ENCODE peak calls at places on chromosomes 5 and 9, in four cellular contexts. I is kidney, C is glutamatergic neuron, P is sigmoid colon. V is an unnamed sample.

GRCh38 chr5:149616727-149617284 is 35.5 kb downstream of the ARHGEF37 start:
- DNase-seq in P (no peak), C (no peak), I (no peak), V (no peak)

GRCh38 chr5:15013654-15014463 is 142.3 kb upstream of the ANKH start:
- DNase-seq in C (no peak), I (no peak), P (no peak), V (peak)

GRCh38 chr5:14741721-14742426 is 77.4 kb downstream of the OTULIN start:
- DNase-seq in P (no peak), C (no peak), I (no peak), V (no peak)

GRCh38 chr5:7501066-7501465 is 105.1 kb downstream of the ADCY2 start:
- DNase-seq in P (no peak), C (no peak), I (no peak), V (no peak)

GRCh38 chr5:119336846-119337564 is 18.8 kb upstream of the TNFAIP8 start:
- DNase-seq in P (no peak), I (no peak), C (no peak), V (no peak)

GRCh38 chr9:73780916-73781315 is 629.3 kb downstream of the ANXA1 start:
- DNase-seq in P (no peak), C (no peak), I (no peak), V (no peak)

GRCh38 chr5:170154744-170155143 is 49.0 kb downstream of the FOXI1 start:
- DNase-seq in I (no peak), C (no peak), P (no peak), V (no peak)

GRCh38 chr5:132785864-132786263 is 8.8 kb upstream of the SEPTIN8 start:
- DNase-seq in I (no peak), C (no peak), P (no peak), V (no peak)

GRCh38 chr9:121744687-121745395 is 93.4 kb downstream of the DAB2IP start:
- DNase-seq in C (no peak), P (no peak), I (no peak), V (no peak)

GRCh38 chr5:95817430-95817829 is 5.1 kb downstream of the GLRX start:
- DNase-seq in C (no peak), P (no peak), I (no peak), V (no peak)

GRCh38 chr5:34045996-34046395 is 3.0 kb upstream of the C1QTNF3 start:
- DNase-seq in P (no peak), C (no peak), I (no peak), V (no peak)

GRCh38 chr9:2335260-2335659 is 286.3 kb upstream of the VLDLR start:
- DNase-seq in I (no peak), P (no peak), C (no peak), V (no peak)

GRCh38 chr9:4572184-4572826 is 82.0 kb downstream of the SLC1A1 start:
- DNase-seq in P (no peak), C (no peak), I (no peak), V (no peak)

GRCh38 chr5:135691116-135691515 is 112.3 kb upstream of the CXCL14 start:
- DNase-seq in P (no peak), I (no peak), C (no peak), V (no peak)

GRCh38 chr5:122142480-122142879 is 13.1 kb downstream of the ZNF474 start:
- DNase-seq in C (no peak), P (no peak), I (no peak), V (no peak)

GRCh38 chr5:73405691-73406090 is 42.9 kb downstream of the FOXD1 start:
- DNase-seq in I (no peak), C (no peak), P (no peak), V (no peak)

GRCh38 chr9:23088932-23089364 is 642.3 kb downstream of the DMRTA1 start:
- DNase-seq in C (peak), P (no peak), I (peak), V (peak)

GRCh38 chr9:124068248-124068647 is 56.7 kb downstream of the LHX2 start:
- DNase-seq in C (no peak), I (no peak), P (no peak), V (no peak)

GRCh38 chr9:137256362-137256761 is 1.2 kb downstream of the NELFB start:
- DNase-seq in P (no peak), I (no peak), C (no peak), V (no peak)

GRCh38 chr9:11269036-11269435 is 656.2 kb upstream of the PTPRD start:
- DNase-seq in C (no peak), P (no peak), I (no peak), V (no peak)

GRCh38 chr5:31383734-31384133 is 148.2 kb downstream of the DROSHA start:
- DNase-seq in C (no peak), I (no peak), P (no peak), V (no peak)

GRCh38 chr5:16740046-16740445 is 123.2 kb upstream of the RETREG1 start:
- DNase-seq in C (peak), P (no peak), I (no peak), V (no peak)

GRCh38 chr5:140041492-140042421 is 1.3 kb downstream of the NRG2 start:
- DNase-seq in P (peak), C (peak), I (peak), V (peak)

GRCh38 chr5:170221319-170221718 is 11.5 kb upstream of the C5orf58 start:
- DNase-seq in C (no peak), I (no peak), P (no peak), V (no peak)

GRCh38 chr5:157215143-157215825 is 34.6 kb downstream of the ITK start:
- DNase-seq in I (no peak), P (no peak), C (no peak), V (no peak)

GRCh38 chr9:88433583-88434240 is 45.5 kb downstream of the SPIN1 start:
- DNase-seq in C (no peak), P (no peak), I (no peak), V (no peak)

GRCh38 chr9:114061292-114061691 is 16.8 kb downstream of the AMBP start:
- DNase-seq in C (no peak), P (no peak), I (no peak), V (no peak)

GRCh38 chr5:114700823-114701222 is 339.0 kb downstream of the KCNN2 start:
- DNase-seq in C (no peak), I (no peak), P (no peak), V (no peak)

GRCh38 chr5:127029513-127030258 is 672 bp downstream of the MARCHF3 start:
- DNase-seq in I (peak), P (peak), C (peak), V (peak)

GRCh38 chr5:126628102-126628501 is 27.4 kb downstream of the PHAX start:
- DNase-seq in P (no peak), C (no peak), I (no peak), V (no peak)

GRCh38 chr5:178787889-178788288 is 57.4 kb upstream of the ZNF354A start:
- DNase-seq in I (no peak), C (no peak), P (peak), V (no peak)

GRCh38 chr5:139676951-139677367 is 28.8 kb downstream of the CXXC5 start:
- DNase-seq in I (peak), C (no peak), P (no peak), V (peak)

GRCh38 chr5:151642472-151643140 is 44.1 kb downstream of the SPARC start:
- DNase-seq in P (no peak), I (no peak), C (no peak), V (no peak)

GRCh38 chr5:10724799-10725507 is 36.1 kb downstream of the DAP start:
- DNase-seq in P (peak), C (peak), I (peak), V (no peak)
- TF ChIP-seq CTCF in P (no peak), C (peak), I (no peak), V (no peak)

DNA sequence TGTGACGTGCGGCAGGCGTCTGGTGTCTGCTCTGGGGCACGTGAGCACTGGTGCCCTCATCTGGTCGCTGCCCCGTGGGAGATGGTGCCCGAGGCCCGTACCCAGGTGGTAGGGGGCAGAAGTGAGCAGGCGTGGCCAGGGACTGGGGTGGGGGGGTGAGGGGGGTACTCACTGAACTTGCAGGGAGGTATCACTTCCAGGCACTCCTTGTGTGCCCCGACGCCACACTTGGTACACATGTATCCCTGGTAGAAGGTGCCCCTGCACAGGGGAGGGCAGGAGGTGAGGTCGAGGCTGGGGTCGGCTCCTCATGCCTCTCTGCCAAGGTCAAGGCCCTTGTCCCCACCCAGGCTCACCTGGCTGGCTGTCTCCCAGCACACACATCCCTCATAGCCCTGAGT is 45.2 kb upstream of the SARDH start:
- DNase-seq in I (peak), P (no peak), C (no peak), V (no peak)
- TF ChIP-seq CTCF in I (no peak), P (no peak), C (no peak), V (no peak)

GRCh38 chr9:6905850-6906375 is 148.1 kb downstream of the KDM4C start:
- DNase-seq in C (no peak), I (no peak), P (no peak), V (no peak)
- TF ChIP-seq CTCF in C (no peak), I (no peak), P (no peak), V (no peak)

GRCh38 chr5:131634666-131634995 is 398 bp downstream of the RAPGEF6 start:
- DNase-seq in I (no peak), C (peak), P (no peak), V (peak)
- TF ChIP-seq CTCF in I (no peak), C (no peak), P (no peak), V (peak)

GRCh38 chr5:116569999-116570398 is 4.6 kb downstream of the SEMA6A start:
- DNase-seq in C (no peak), I (no peak), P (no peak), V (no peak)

GRCh38 chr5:116572375-116573278 is 2.0 kb downstream of the SEMA6A start:
- DNase-seq in P (peak), I (peak), C (peak), V (peak)

GRCh38 chr5:116573279-116573616 is 1.4 kb downstream of the SEMA6A start:
- DNase-seq in I (peak), C (peak), P (peak), V (peak)

GRCh38 chr5:116573617-116574431 is 799 bp downstream of the SEMA6A start:
- DNase-seq in P (no peak), C (peak), I (peak), V (peak)

DNA sequence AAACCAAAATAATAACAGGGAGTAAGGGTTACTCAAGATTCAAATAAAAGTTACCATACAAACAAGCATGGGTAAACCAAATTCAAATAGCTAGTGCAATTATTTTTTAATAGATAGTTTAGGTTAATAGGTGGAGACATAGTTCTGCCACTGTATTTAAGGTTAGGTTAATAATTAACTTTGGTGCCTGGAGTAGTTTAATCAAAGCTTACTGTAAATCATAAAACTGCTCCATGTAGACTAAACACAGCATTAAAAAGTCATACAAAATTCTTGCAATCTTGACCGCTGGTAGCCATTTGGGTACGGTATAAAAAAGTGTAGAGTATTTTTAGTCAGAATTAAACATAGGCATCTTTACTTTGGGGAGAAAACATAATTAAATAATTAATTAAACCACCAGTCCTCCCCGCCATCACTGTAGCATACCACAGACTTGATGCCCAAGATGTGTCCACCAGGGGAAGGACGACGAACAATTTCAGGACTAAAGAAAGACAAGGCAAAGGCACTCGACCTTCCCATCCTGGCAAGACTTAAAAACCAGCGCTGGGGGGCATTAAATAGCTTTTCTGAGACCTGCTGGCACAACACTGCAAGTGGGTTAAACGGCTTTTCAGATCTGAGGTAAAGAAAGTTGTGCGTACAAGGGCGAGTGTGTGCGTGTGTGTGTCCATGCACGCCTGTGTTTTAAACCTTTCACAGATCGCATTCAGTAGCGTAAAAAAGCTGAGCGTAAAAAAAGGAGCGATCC is 2.9 kb downstream of the SEMA6A start:
- DNase-seq in I (no peak), C (no peak), P (no peak), V (no peak)
- TF ChIP-seq CTCF in I (no peak), C (peak), P (peak), V (peak)

GRCh38 chr5:93092349-93093105 is 488.5 kb downstream of the NR2F1-AS1 start:
- DNase-seq in P (no peak), I (no peak), C (no peak), V (no peak)
- TF ChIP-seq CTCF in P (no peak), I (peak), C (no peak), V (no peak)